ENCODE peak calls at places on chromosome 20, in five cellular contexts. L is brain microvascular endothelial cell; W is activated CD4-positive, alpha-beta T cell treated with anti-CD3 and anti-CD28 coated beads, Interleukin-2, amount 50 U/mL, for 24 hours; Y is ACHN; N is AG09319. R is an unnamed sample.

GRCh38 chr20:62923669-62924566 is 2.4 kb downstream of the DIDO1 start:
- DNase-seq in L (no peak), W (no peak), Y (no peak), N (no peak), R (no peak)

GRCh38 chr20:62827323-62828050 is 10.6 kb downstream of the COL9A3 start:
- DNase-seq in L (no peak), W (no peak), Y (no peak), N (no peak), R (no peak)

GRCh38 chr20:1375515-1375914 is 17.3 kb downstream of the FKBP1A start:
- DNase-seq in L (peak), W (no peak), Y (no peak), N (peak), R (no peak)

GRCh38 chr20:44295995-44296394 is 15.0 kb downstream of the FITM2 start:
- DNase-seq in L (no peak), W (no peak), Y (no peak), N (no peak), R (no peak)

GRCh38 chr20:16476032-16476431 is 97.2 kb downstream of the KIF16B start:
- DNase-seq in L (peak), W (no peak), Y (peak), N (no peak), R (peak)

GRCh38 chr20:1623501-1624250 is 3.9 kb upstream of the SIRPB1 start:
- DNase-seq in L (no peak), W (no peak), Y (no peak), N (no peak), R (no peak)

GRCh38 chr20:63127700-63128364 is 88.1 kb downstream of the YTHDF1 start:
- DNase-seq in L (no peak), W (no peak), Y (no peak), N (no peak), R (no peak)

GRCh38 chr20:39823239-39823638 is 861.1 kb downstream of the DHX35 start:
- DNase-seq in L (peak), W (no peak), Y (no peak), N (peak), R (no peak)

GRCh38 chr20:17985388-17986018 is 16.7 kb downstream of the MGME1 start:
- DNase-seq in L (no peak), W (no peak), Y (no peak), N (no peak), R (no peak)

GRCh38 chr20:19670829-19671228 is 87.2 kb upstream of the RIN2 start:
- DNase-seq in L (no peak), W (no peak), Y (no peak), N (no peak), R (no peak)

R was measured in A549.